ENCODE peak calls at places on chromosomes 5 and 9, in six cellular contexts. One of them, this sample, is unnamed.

GRCh38 chr5:1065891-1066650 is 45.8 kb downstream of the SLC12A7 start:
- DNase-seq in GM12878: no peak
- DNase-seq in K562: no peak
- DNase-seq in HepG2: no peak
- DNase-seq in HCT116: no peak
- DNase-seq in H1: no peak
- DNase-seq in this sample: no peak

GRCh38 chr9:68507098-68507795 is 33.4 kb downstream of the TMEM252 start:
- DNase-seq in GM12878: no peak
- DNase-seq in K562: peak; percentile 9
- DNase-seq in HepG2: no peak
- DNase-seq in HCT116: peak; percentile 23
- DNase-seq in H1: no peak
- DNase-seq in this sample: no peak

GRCh38 chr5:112419596-112420110 is 576 bp upstream of the EPB41L4A start:
- DNase-seq in GM12878: no peak
- DNase-seq in K562: peak; percentile 37
- DNase-seq in HepG2: no peak
- DNase-seq in HCT116: peak; percentile 13
- DNase-seq in H1: peak; percentile 78
- DNase-seq in this sample: no peak

GRCh38 chr9:127805620-127806019 is 2.9 kb downstream of the FPGS start:
- DNase-seq in GM12878: no peak
- DNase-seq in K562: peak; percentile 66
- DNase-seq in HepG2: peak; percentile 51
- DNase-seq in HCT116: peak; percentile 47
- DNase-seq in H1: peak; percentile 87
- DNase-seq in this sample: peak; percentile 56

GRCh38 chr9:92668746-92669526 is 995 bp downstream of the IPPK start:
- DNase-seq in GM12878: no peak
- DNase-seq in K562: peak; percentile 80
- DNase-seq in HepG2: peak; percentile 43
- DNase-seq in HCT116: no peak
- DNase-seq in H1: no peak
- DNase-seq in this sample: no peak

GRCh38 chr9:124774131-124774978 is 2.6 kb upstream of the OLFML2A start:
- DNase-seq in GM12878: peak; percentile 50
- DNase-seq in K562: peak; percentile 89
- DNase-seq in HepG2: peak; percentile 61
- DNase-seq in HCT116: peak; percentile 73
- DNase-seq in H1: peak; percentile 98
- DNase-seq in this sample: peak; percentile 74

GRCh38 chr9:87464110-87464991 is 33.3 kb upstream of the DAPK1 start:
- DNase-seq in GM12878: peak; percentile 82
- DNase-seq in K562: no peak
- DNase-seq in HepG2: no peak
- DNase-seq in HCT116: no peak
- DNase-seq in H1: no peak
- DNase-seq in this sample: no peak

GRCh38 chr9:34454571-34455065 is 3.8 kb downstream of the FAM219A start:
- DNase-seq in GM12878: no peak
- DNase-seq in K562: no peak
- DNase-seq in HepG2: no peak
- DNase-seq in HCT116: peak; percentile 39
- DNase-seq in H1: no peak
- DNase-seq in this sample: no peak

GRCh38 chr9:4160284-4160683 is 139.6 kb downstream of the GLIS3 start:
- DNase-seq in GM12878: no peak
- DNase-seq in K562: no peak
- DNase-seq in HepG2: no peak
- DNase-seq in HCT116: no peak
- DNase-seq in H1: no peak
- DNase-seq in this sample: no peak

GRCh38 chr5:151239237-151239861 is 13.6 kb upstream of the GM2A start:
- DNase-seq in GM12878: no peak
- DNase-seq in K562: peak; percentile 83
- DNase-seq in HepG2: peak; percentile 63
- DNase-seq in HCT116: peak; percentile 34
- DNase-seq in H1: peak; percentile 89
- DNase-seq in this sample: no peak

GRCh38 chr5:176407456-176408244 is 8.7 kb downstream of the CLTB start:
- DNase-seq in GM12878: no peak
- DNase-seq in K562: no peak
- DNase-seq in HepG2: no peak
- DNase-seq in HCT116: no peak
- DNase-seq in H1: no peak
- DNase-seq in this sample: no peak
- TF ChIP-seq YY1 in GM12878: no peak
- TF ChIP-seq YY1 in K562: no peak
- TF ChIP-seq YY1 in HepG2: no peak
- TF ChIP-seq YY1 in HCT116: no peak
- TF ChIP-seq YY1 in H1: no peak
- TF ChIP-seq YY1 in this sample: no peak

GRCh38 chr5:90562331-90562730 is 3.7 kb downstream of the ADGRV1 start:
- DNase-seq in GM12878: no peak
- DNase-seq in K562: peak; percentile 21
- DNase-seq in HepG2: no peak
- DNase-seq in HCT116: no peak
- DNase-seq in H1: no peak
- DNase-seq in this sample: no peak

GRCh38 chr5:90565491-90565890 is 6.9 kb downstream of the ADGRV1 start:
- DNase-seq in GM12878: no peak
- DNase-seq in K562: no peak
- DNase-seq in HepG2: no peak
- DNase-seq in HCT116: no peak
- DNase-seq in H1: no peak
- DNase-seq in this sample: no peak

GRCh38 chr5:90561766-90562165 is 3.2 kb downstream of the ADGRV1 start:
- DNase-seq in GM12878: no peak
- DNase-seq in K562: no peak
- DNase-seq in HepG2: no peak
- DNase-seq in HCT116: no peak
- DNase-seq in H1: no peak
- DNase-seq in this sample: no peak

GRCh38 chr5:90560771-90561170 is 2.2 kb downstream of the ADGRV1 start:
- DNase-seq in GM12878: no peak
- DNase-seq in K562: no peak
- DNase-seq in HepG2: no peak
- DNase-seq in HCT116: no peak
- DNase-seq in H1: no peak
- DNase-seq in this sample: no peak

DNA sequence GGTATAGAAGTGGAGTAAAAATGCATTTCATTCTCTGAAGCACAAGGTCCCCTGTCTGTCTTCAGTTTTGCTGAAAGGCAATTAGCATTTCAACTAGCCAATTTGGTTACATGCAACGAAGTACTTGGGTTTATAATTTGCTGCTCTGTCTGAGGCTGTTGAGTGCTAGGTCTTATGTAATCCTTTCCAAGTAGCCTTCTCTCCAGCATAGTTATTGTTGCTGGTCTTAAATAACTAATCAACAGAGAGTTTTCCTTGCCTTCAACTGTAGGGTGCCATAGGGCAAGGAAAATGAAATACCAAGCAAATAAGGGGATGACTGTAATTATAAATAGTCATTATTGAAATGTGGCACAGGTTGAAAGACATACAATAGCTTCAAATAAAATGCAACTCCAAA is 4.6 kb downstream of the ADGRV1 start:
- DNase-seq in GM12878: no peak
- DNase-seq in K562: no peak
- DNase-seq in HepG2: no peak
- DNase-seq in HCT116: no peak
- DNase-seq in H1: no peak
- DNase-seq in this sample: no peak
- TF ChIP-seq ZNF274 in GM12878: no peak
- TF ChIP-seq ZNF274 in K562: no peak
- TF ChIP-seq ZNF274 in HepG2: no peak
- TF ChIP-seq ZNF274 in HCT116: no peak
- TF ChIP-seq ZNF274 in H1: no peak
- TF ChIP-seq ZNF274 in this sample: no peak

GRCh38 chr9:69674112-69674511 is 1.9 kb upstream of the APBA1 start:
- DNase-seq in GM12878: no peak
- DNase-seq in K562: no peak
- DNase-seq in HepG2: no peak
- DNase-seq in HCT116: peak; percentile 16
- DNase-seq in H1: no peak
- DNase-seq in this sample: no peak
- TF ChIP-seq YY1 in GM12878: no peak
- TF ChIP-seq YY1 in K562: no peak
- TF ChIP-seq YY1 in HepG2: no peak
- TF ChIP-seq YY1 in HCT116: no peak
- TF ChIP-seq YY1 in H1: no peak
- TF ChIP-seq YY1 in this sample: no peak

GRCh38 chr5:78157001-78157400 is 137.5 kb downstream of the AP3B1 start:
- DNase-seq in GM12878: no peak
- DNase-seq in K562: no peak
- DNase-seq in HepG2: no peak
- DNase-seq in HCT116: no peak
- DNase-seq in H1: no peak
- DNase-seq in this sample: no peak
- TF ChIP-seq ZNF274 in GM12878: no peak
- TF ChIP-seq ZNF274 in K562: no peak
- TF ChIP-seq ZNF274 in HepG2: no peak
- TF ChIP-seq ZNF274 in HCT116: no peak
- TF ChIP-seq ZNF274 in H1: no peak
- TF ChIP-seq ZNF274 in this sample: no peak